ENCODE peak calls at places on chromosomes 7 and 10, in four cellular contexts. C, I, J and X are unnamed samples.

GRCh38 chr10:68139451-68140272 is 30.4 kb downstream of the MYPN start:
- DNase-seq in C (no peak), I (no peak), J (no peak), X (no peak)

GRCh38 chr10:87617503-87617902 is 42.2 kb upstream of the PAPSS2 start:
- DNase-seq in C (no peak), I (no peak), J (no peak), X (no peak)

GRCh38 chr10:132909491-132910071 is 32.8 kb downstream of the CFAP46 start:
- DNase-seq in C (no peak), I (no peak), J (no peak), X (no peak)

GRCh38 chr7:148535227-148535626 is 55.3 kb upstream of the C7orf33 start:
- DNase-seq in C (peak), I (peak), J (no peak), X (peak)

GRCh38 chr10:125995726-125996304 is 99.5 kb downstream of the FANK1 start:
- DNase-seq in C (no peak), I (no peak), J (no peak), X (no peak)

GRCh38 chr7:2764621-2765020 is 76.6 kb downstream of the AMZ1 start:
- DNase-seq in C (no peak), I (no peak), J (no peak), X (no peak)

GRCh38 chr10:45001382-45002148 is 842 bp downstream of the ZNF22 start:
- DNase-seq in C (peak), I (peak), J (no peak), X (peak)

GRCh38 chr10:8069627-8070026 is 15.1 kb downstream of the GATA3 start:
- DNase-seq in C (no peak), I (no peak), J (no peak), X (no peak)

GRCh38 chr10:31147220-31147608 is 115.5 kb upstream of the ZNF438 start:
- DNase-seq in C (no peak), I (no peak), J (no peak), X (peak)

GRCh38 chr7:81714306-81714705 is 55.5 kb downstream of the HGF start:
- DNase-seq in C (no peak), I (no peak), J (no peak), X (no peak)

GRCh38 chr7:127409629-127410028 is 17.1 kb upstream of the ZNF800 start:
- DNase-seq in C (no peak), I (no peak), J (no peak), X (no peak)
- TF ChIP-seq CTCF in C (no peak), I (no peak), J (no peak), X (no peak)

GRCh38 chr10:112953760-112954159 is 3.7 kb downstream of the TCF7L2 start:
- DNase-seq in C (no peak), I (peak), J (no peak), X (peak)

GRCh38 chr10:112951349-112952281 is 1.6 kb downstream of the TCF7L2 start:
- DNase-seq in C (peak), I (peak), J (peak), X (peak)

GRCh38 chr10:112954974-112955735 is 5.1 kb downstream of the TCF7L2 start:
- DNase-seq in C (no peak), I (no peak), J (no peak), X (peak)

GRCh38 chr10:112952282-112952991 is 2.4 kb downstream of the TCF7L2 start:
- DNase-seq in C (no peak), I (peak), J (no peak), X (peak)

GRCh38 chr10:112953075-112953501 is 3.0 kb downstream of the TCF7L2 start:
- DNase-seq in C (no peak), I (peak), J (no peak), X (peak)
- TF ChIP-seq CTCF in C (no peak), I (no peak), J (no peak), X (no peak)

GRCh38 chr7:155404976-155405375 is 53.0 kb upstream of the EN2 start:
- DNase-seq in C (no peak), I (no peak), J (no peak), X (no peak)

GRCh38 chr7:155402941-155403340 is 55.0 kb upstream of the EN2 start:
- DNase-seq in C (no peak), I (no peak), J (no peak), X (no peak)

GRCh38 chr7:155407799-155408198 is 50.1 kb upstream of the EN2 start:
- DNase-seq in C (no peak), I (no peak), J (no peak), X (no peak)

GRCh38 chr7:155408657-155409586 is 49.0 kb upstream of the EN2 start:
- DNase-seq in C (no peak), I (no peak), J (no peak), X (no peak)

GRCh38 chr7:155405399-155406318 is 52.3 kb upstream of the EN2 start:
- DNase-seq in C (peak), I (no peak), J (no peak), X (peak)
- TF ChIP-seq CTCF in C (no peak), I (no peak), J (no peak), X (no peak)

GRCh38 chr10:49369216-49370162 is 26.4 kb downstream of the DRGX start:
- DNase-seq in C (peak), I (no peak), J (no peak), X (peak)

GRCh38 chr10:49366460-49366859 is 29.4 kb downstream of the DRGX start:
- DNase-seq in C (no peak), I (no peak), J (no peak), X (no peak)

GRCh38 chr10:49365675-49366415 is 30.0 kb downstream of the DRGX start:
- DNase-seq in C (peak), I (no peak), J (no peak), X (no peak)

GRCh38 chr10:49368256-49368655 is 27.6 kb downstream of the DRGX start:
- DNase-seq in C (no peak), I (no peak), J (no peak), X (no peak)

GRCh38 chr10:49367600-49367999 is 28.3 kb downstream of the DRGX start:
- DNase-seq in C (peak), I (no peak), J (peak), X (no peak)
- TF ChIP-seq CTCF in C (no peak), I (no peak), J (peak), X (no peak)

GRCh38 chr10:104639595-104640338 is 1.3 kb upstream of the SORCS3 start:
- DNase-seq in C (no peak), I (no peak), J (no peak), X (no peak)

GRCh38 chr10:104642001-104642270 is 846 bp downstream of the SORCS3 start:
- DNase-seq in C (no peak), I (no peak), J (no peak), X (no peak)

GRCh38 chr10:104638861-104639594 is 2.1 kb upstream of the SORCS3 start:
- DNase-seq in C (no peak), I (peak), J (peak), X (no peak)

GRCh38 chr10:104641150-104642000 is at the start of gene SORCS3:
- DNase-seq in C (no peak), I (peak), J (no peak), X (no peak)

GRCh38 chr10:104640339-104641149 is 546 bp upstream of the SORCS3 start:
- DNase-seq in C (no peak), I (peak), J (no peak), X (no peak)
- TF ChIP-seq CTCF in C (no peak), I (no peak), J (peak), X (no peak)

DNA sequence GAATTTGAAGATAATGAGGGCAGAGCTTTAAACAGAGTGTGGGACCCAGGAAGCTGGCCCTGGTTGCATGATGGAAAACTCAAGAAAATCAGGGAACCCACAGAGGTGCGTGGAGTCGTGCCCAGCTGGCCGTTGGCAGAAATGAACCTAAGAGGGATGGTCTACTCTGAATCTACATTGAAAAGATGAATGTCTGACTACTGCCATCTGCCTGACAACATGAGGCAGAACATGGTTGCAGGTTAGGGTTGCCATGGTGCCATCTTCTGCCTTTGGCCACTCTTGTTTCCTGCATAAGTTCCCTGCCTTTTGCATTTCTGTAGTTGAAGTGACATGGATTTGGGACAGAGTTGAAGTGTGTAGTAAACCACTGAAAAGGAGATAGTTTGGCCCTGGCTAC is 138.5 kb upstream of the COBL start:
- DNase-seq in C (no peak), I (no peak), J (no peak), X (no peak)
- TF ChIP-seq CTCF in C (no peak), I (no peak), J (no peak), X (no peak)

DNA sequence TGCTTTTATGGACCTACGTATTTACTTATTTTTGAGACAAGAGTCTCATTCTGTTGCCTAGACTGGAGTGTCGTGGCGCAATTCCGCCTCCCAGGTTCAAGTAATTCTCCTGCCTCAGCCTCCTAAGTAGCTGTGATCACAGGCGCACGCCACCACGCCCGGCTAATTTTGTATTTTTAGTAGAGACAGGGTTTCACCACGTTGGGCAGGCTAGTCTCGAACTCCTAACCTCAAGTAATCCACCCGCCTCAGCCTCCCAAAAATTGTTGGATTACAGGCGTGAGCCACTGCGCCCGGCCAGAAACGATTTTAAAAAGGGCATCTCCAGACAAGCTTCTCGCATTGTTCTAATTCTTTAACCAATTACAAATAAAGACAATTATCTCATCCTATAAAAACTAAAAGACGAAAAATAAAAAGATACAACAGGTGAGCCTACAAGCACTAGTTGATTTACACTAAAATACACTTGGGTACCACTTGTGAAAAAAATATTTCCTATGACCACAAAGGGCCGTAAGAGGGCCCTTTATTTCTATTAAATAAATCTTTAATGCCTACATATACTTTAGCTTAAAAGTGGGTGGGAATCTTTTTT is 2.4 kb downstream of the TRA2A start:
- DNase-seq in C (no peak), I (no peak), J (no peak), X (no peak)
- TF ChIP-seq CTCF in C (no peak), I (no peak), J (no peak), X (no peak)

GRCh38 chr7:95919574-95919973 is 147.2 kb downstream of the DYNC1I1 start:
- DNase-seq in C (no peak), I (no peak), J (no peak), X (no peak)
- TF ChIP-seq CTCF in C (no peak), I (no peak), J (peak), X (no peak)